ENCODE peak calls at places on chromosomes 3 and 15, in eight cellular contexts. A, B, R, Q, X, G, C and P are unnamed samples.
A peak's percentile ranks its signal among the peaks of the same experiment; 100 is the strongest.

GRCh38 chr3:38143511-38143910 is 5.0 kb downstream of the MYD88 start:
- DNase-seq in Q (no peak), B (no peak), G (no peak), R (no peak), C (no peak), X (no peak), A (no peak), P (no peak)

GRCh38 chr15:98226578-98226977 is 266.1 kb downstream of the ARRDC4 start:
- DNase-seq in Q (no peak), R (no peak), G (no peak), C (no peak), A (no peak), X (no peak), B (no peak), P (no peak)

GRCh38 chr3:28290863-28291300 is 49.5 kb downstream of the CMC1 start:
- DNase-seq in Q (no peak), X (no peak), R (no peak), B (no peak), G (no peak), C (no peak), A (no peak), P (no peak)

GRCh38 chr15:90583471-90584252 is 53.9 kb downstream of the CRTC3 start:
- DNase-seq in R (no peak), A (no peak), Q (no peak), G (no peak), X (no peak), B (no peak), C (no peak), P (no peak)

GRCh38 chr15:90664650-90665287 is 52.4 kb upstream of the BLM start:
- DNase-seq in C (no peak), X (peak; percentile 40), B (peak; percentile 47), R (peak; percentile 41), A (peak; percentile 31), G (no peak), Q (peak; percentile 64), P (no peak)

GRCh38 chr15:52529289-52529929 is 729 bp upstream of the MYO5A start:
- DNase-seq in Q (no peak), C (peak; percentile 31), G (no peak), R (peak; percentile 21), B (peak; percentile 23), A (peak; percentile 18), X (no peak), P (no peak)

GRCh38 chr15:72034859-72035650 is 82.9 kb downstream of the MYO9A start:
- DNase-seq in R (no peak), Q (no peak), G (no peak), C (no peak), B (no peak), A (no peak), X (no peak), P (no peak)

GRCh38 chr15:45372032-45372995 is 6.0 kb downstream of the GATM start:
- DNase-seq in X (no peak), Q (peak; percentile 51), R (no peak), G (no peak), B (no peak), A (no peak), C (no peak), P (peak; percentile 50)

GRCh38 chr3:130707914-130708601 is 38.6 kb downstream of the PIK3R4 start:
- DNase-seq in G (no peak), X (no peak), B (no peak), Q (no peak), R (no peak), A (no peak), C (no peak), P (no peak)

GRCh38 chr15:79815468-79815867 is 81.3 kb downstream of the MTHFS start:
- DNase-seq in G (no peak), X (no peak), B (no peak), A (no peak), Q (no peak), R (no peak), C (no peak), P (no peak)